ENCODE peak calls at places on chromosome 19, in ten cellular contexts. A, F, G, S, Y, O, I, C, E and V are unnamed samples.

GRCh38 chr19:10419200-10419645 is 1.1 kb upstream of the PDE4A start:
- DNase-seq in Y (peak), S (no peak), F (no peak), C (no peak), G (no peak), A (no peak), E (no peak), O (no peak), I (no peak), V (no peak)

GRCh38 chr19:53823380-53824120 is 564 bp downstream of the NLRP12 start:
- DNase-seq in A (no peak), S (no peak), E (no peak), Y (no peak), I (no peak), O (no peak), C (no peak), G (no peak), F (no peak), V (no peak)

GRCh38 chr19:7863157-7863970 is 10.8 kb downstream of the PRR36 start:
- DNase-seq in F (no peak), O (no peak), Y (no peak), E (no peak), A (no peak), G (no peak), C (no peak), S (no peak), I (no peak), V (no peak)

GRCh38 chr19:8307965-8308866 is at the start of gene CD320:
- DNase-seq in G (peak), S (peak), C (peak), Y (peak), O (peak), F (peak), E (peak), I (peak), A (peak), V (peak)

GRCh38 chr19:7658219-7658686 is 10.6 kb upstream of the RETN start:
- DNase-seq in S (no peak), Y (no peak), G (no peak), E (no peak), I (no peak), C (no peak), F (no peak), O (no peak), A (no peak), V (no peak)

GRCh38 chr19:1273263-1274041 is 1.9 kb upstream of the FAM174C start:
- DNase-seq in G (no peak), S (no peak), O (no peak), E (no peak), F (no peak), C (no peak), I (no peak), A (no peak), Y (no peak), V (no peak)

GRCh38 chr19:18021121-18021755 is 13.3 kb downstream of the ARRDC2 start:
- DNase-seq in C (no peak), A (peak), Y (peak), O (peak), S (peak), F (peak), I (peak), E (peak), G (no peak), V (no peak)

GRCh38 chr19:17097593-17098126 is 22.1 kb downstream of the MYO9B start:
- DNase-seq in C (no peak), F (no peak), Y (no peak), A (no peak), S (no peak), E (peak), G (no peak), O (no peak), I (no peak), V (no peak)

GRCh38 chr19:49932041-49932451 is 2.7 kb upstream of the NUP62 start:
- DNase-seq in E (no peak), Y (no peak), C (no peak), G (no peak), S (no peak), A (no peak), F (no peak), O (no peak), I (no peak), V (no peak)

GRCh38 chr19:38072776-38073411 is 151.1 kb downstream of the DPF1 start:
- DNase-seq in G (no peak), E (no peak), C (no peak), S (no peak), F (no peak), O (no peak), I (no peak), A (no peak), Y (no peak), V (no peak)

GRCh38 chr19:310141-310651 is 19.0 kb upstream of the PLPP2 start:
- DNase-seq in F (no peak), E (no peak), Y (no peak), O (no peak), I (no peak), C (no peak), S (no peak), A (no peak), G (no peak), V (no peak)

GRCh38 chr19:18683109-18683954 is at the start of gene CRTC1:
- DNase-seq in G (peak), C (no peak), F (peak), O (peak), A (peak), S (peak), E (peak), Y (peak), I (peak), V (peak)

GRCh38 chr19:43532962-43533545 is at the start of gene ZNF575:
- DNase-seq in A (peak), G (peak), C (peak), O (peak), E (peak), Y (peak), F (peak), S (peak), I (peak), V (peak)

GRCh38 chr19:3669134-3669436 is 31.2 kb downstream of the PIP5K1C start:
- DNase-seq in G (no peak), E (no peak), F (no peak), C (no peak), O (no peak), S (no peak), Y (no peak), A (no peak), I (no peak), V (no peak)

GRCh38 chr19:35266904-35267817 is 1.6 kb upstream of the USF2 start:
- DNase-seq in S (no peak), O (no peak), Y (peak), F (peak), I (no peak), C (no peak), G (peak), E (peak), A (peak), V (peak)

GRCh38 chr19:55085923-55086715 is 10.4 kb downstream of the EPS8L1 start:
- DNase-seq in S (no peak), C (no peak), F (peak), O (no peak), A (no peak), I (no peak), E (no peak), G (no peak), Y (no peak), V (no peak)

GRCh38 chr19:45999653-46000121 is 4.4 kb downstream of the CCDC61 start:
- DNase-seq in Y (no peak), A (no peak), O (no peak), G (no peak), I (no peak), F (peak), S (no peak), C (no peak), E (peak), V (peak)

GRCh38 chr19:28319918-28320317 is 893.0 kb downstream of the UQCRFS1 start:
- DNase-seq in A (no peak), F (no peak), C (no peak), I (no peak), G (no peak), Y (no peak), S (no peak), E (no peak), O (no peak), V (no peak)

GRCh38 chr19:29268721-29269483 is 56.0 kb upstream of the UQCRFS1 start:
- DNase-seq in E (no peak), A (no peak), S (no peak), C (no peak), I (no peak), Y (no peak), O (no peak), G (no peak), F (no peak), V (no peak)

GRCh38 chr19:3146677-3147100 is 10.9 kb downstream of the GNA15 start:
- DNase-seq in G (peak), S (peak), I (no peak), A (peak), E (no peak), O (no peak), F (peak), Y (peak), C (no peak), V (no peak)

GRCh38 chr19:16433986-16434385 is 37.8 kb downstream of the EPS15L1 start:
- DNase-seq in C (no peak), Y (no peak), E (no peak), F (no peak), G (no peak), S (no peak), A (no peak), I (no peak), O (no peak), V (no peak)

GRCh38 chr19:43618921-43619261 is 538 bp downstream of the ZNF428 start:
- DNase-seq in E (no peak), F (no peak), I (peak), Y (peak), A (no peak), G (peak), C (no peak), O (no peak), S (no peak), V (no peak)

GRCh38 chr19:29544656-29545360 is 19.0 kb downstream of the VSTM2B start:
- DNase-seq in O (no peak), G (no peak), I (no peak), F (peak), Y (no peak), A (no peak), C (no peak), E (no peak), S (no peak), V (no peak)

GRCh38 chr19:45472557-45473365 is 5.0 kb downstream of the FOSB start:
- DNase-seq in A (no peak), Y (no peak), O (no peak), S (no peak), G (no peak), C (no peak), E (no peak), F (no peak), I (no peak), V (no peak)

GRCh38 chr19:53503126-53503525 is 34.8 kb upstream of the ZNF331 start:
- DNase-seq in E (no peak), C (no peak), I (no peak), A (no peak), G (no peak), Y (no peak), O (no peak), F (no peak), S (no peak), V (no peak)

GRCh38 chr19:39007096-39007495 is 25.3 kb downstream of the FBXO27 start:
- DNase-seq in A (no peak), O (no peak), F (no peak), S (no peak), C (no peak), Y (no peak), G (no peak), E (no peak), I (no peak), V (no peak)

GRCh38 chr19:14492756-14493337 is 3.1 kb downstream of the GIPC1 start:
- DNase-seq in C (no peak), G (no peak), S (no peak), Y (no peak), E (no peak), I (no peak), O (no peak), A (no peak), F (no peak), V (no peak)

GRCh38 chr19:7527516-7528191 is 5.2 kb downstream of the MCOLN1 start:
- DNase-seq in I (no peak), G (no peak), S (no peak), F (peak), A (no peak), E (no peak), O (no peak), C (no peak), Y (no peak), V (no peak)

GRCh38 chr19:8908066-8908465 is 75.9 kb downstream of the MBD3L1 start:
- DNase-seq in S (no peak), F (no peak), G (no peak), E (no peak), O (no peak), Y (no peak), A (no peak), I (no peak), C (no peak), V (no peak)

GRCh38 chr19:30268601-30269000 is 103.6 kb upstream of the ZNF536 start:
- DNase-seq in A (no peak), F (no peak), C (no peak), E (no peak), Y (no peak), S (no peak), O (no peak), I (no peak), G (no peak), V (no peak)